ENCODE peak calls at places on chromosomes 4 and X, in seven cellular contexts. R, U, O, L, N, X and Q are unnamed samples.

GRCh38 chr4:182177166-182177565 is 66.0 kb upstream of the TENM3 start:
- DNase-seq in L (no peak), O (no peak), R (no peak), U (no peak), X (no peak), N (no peak), Q (no peak)

GRCh38 chr4:1019320-1019719 is 7.9 kb downstream of the FGFRL1 start:
- DNase-seq in R (no peak), N (no peak), U (no peak), L (no peak), X (no peak), O (no peak), Q (no peak)

GRCh38 chr4:117357422-117357821 is 272.0 kb upstream of the TRAM1L1 start:
- DNase-seq in O (no peak), X (no peak), R (no peak), L (no peak), U (no peak), N (no peak), Q (no peak)

GRCh38 chr4:26028793-26029511 is 114.9 kb downstream of the SMIM20 start:
- DNase-seq in L (peak; percentile 89), U (peak; percentile 76), X (peak; percentile 91), O (peak; percentile 14), N (peak; percentile 40), R (peak; percentile 92), Q (peak; percentile 68)

GRCh38 chrX:69116077-69116476 is 49.2 kb downstream of the PJA1 start:
- DNase-seq in R (no peak), N (no peak), L (no peak), U (no peak), X (no peak), O (peak; percentile 94), Q (no peak)

GRCh38 chrX:130575831-130576404 is 174.1 kb downstream of the RBMX2 start:
- DNase-seq in L (peak; percentile 48), U (peak; percentile 54), O (peak; percentile 31), X (peak; percentile 57), N (peak; percentile 54), R (peak; percentile 57), Q (peak; percentile 57)

GRCh38 chrX:101906136-101906796 is 25.6 kb downstream of the ZMAT1 start:
- DNase-seq in X (no peak), L (no peak), R (peak; percentile 60), N (no peak), U (no peak), O (no peak), Q (no peak)

GRCh38 chr4:86720508-86721068 is 126.5 kb downstream of the PTPN13 start:
- DNase-seq in U (no peak), X (no peak), R (no peak), O (peak; percentile 34), L (no peak), N (no peak), Q (peak; percentile 37)

GRCh38 chr4:23881052-23881501 is 8.8 kb downstream of the PPARGC1A start:
- DNase-seq in N (no peak), O (peak; percentile 81), R (no peak), U (no peak), X (no peak), L (no peak), Q (no peak)

GRCh38 chrX:119853449-119853848 is 686 bp upstream of the UPF3B start:
- DNase-seq in U (no peak), N (no peak), O (no peak), X (peak; percentile 5), R (no peak), L (no peak), Q (no peak)

GRCh38 chrX:86714441-86714840 is 566.2 kb downstream of the DACH2 start:
- DNase-seq in N (no peak), X (no peak), L (no peak), R (no peak), O (no peak), U (no peak), Q (no peak)

GRCh38 chrX:110437686-110438085 is 79.0 kb downstream of the RTL9 start:
- DNase-seq in U (no peak), X (no peak), O (peak; percentile 42), N (no peak), L (no peak), R (no peak), Q (no peak)

GRCh38 chr4:5635826-5636196 is 72.5 kb downstream of the EVC2 start:
- DNase-seq in O (peak; percentile 74), R (no peak), U (no peak), X (no peak), N (no peak), L (no peak), Q (peak; percentile 65)

GRCh38 chr4:156884183-156884582 is 87.4 kb downstream of the PDGFC start:
- DNase-seq in N (no peak), X (no peak), L (no peak), O (peak; percentile 36), R (no peak), U (no peak), Q (no peak)

GRCh38 chr4:184330008-184330400 is 112.3 kb upstream of the ENPP6 start:
- DNase-seq in O (no peak), X (no peak), R (no peak), L (peak; percentile 84), N (no peak), U (peak; percentile 92), Q (no peak)

DNA sequence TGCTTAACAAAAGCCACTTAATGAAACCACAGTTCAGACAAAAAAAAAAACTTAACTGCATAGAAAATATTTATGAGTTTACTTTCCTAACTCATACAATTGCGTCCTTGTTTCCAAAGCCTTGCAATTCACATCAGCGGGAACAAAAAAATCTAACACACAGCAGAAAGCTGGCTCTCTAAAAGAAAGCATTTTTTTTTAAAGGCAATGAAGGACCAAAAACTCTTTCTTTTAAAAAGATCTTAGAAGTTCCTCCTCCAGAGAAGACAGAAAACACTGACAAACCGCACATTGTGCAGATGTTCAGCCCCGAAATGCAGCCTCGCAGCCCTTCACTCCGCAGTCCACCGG is 825 bp downstream of the FAT1 start:
- DNase-seq in R (no peak), N (peak; percentile 27), X (no peak), U (no peak), O (no peak), L (no peak), Q (peak; percentile 52)
- H3K4me3 ChIP-seq in R (peak overlapping the region; percentile 96), N (peak overlapping the region; percentile 67), X (peak overlapping the region; percentile 96), U (no peak overlapping the region), O (peak overlapping the region; percentile 61), L (peak overlapping the region; percentile 71), Q (peak overlapping the region; percentile 83)

DNA sequence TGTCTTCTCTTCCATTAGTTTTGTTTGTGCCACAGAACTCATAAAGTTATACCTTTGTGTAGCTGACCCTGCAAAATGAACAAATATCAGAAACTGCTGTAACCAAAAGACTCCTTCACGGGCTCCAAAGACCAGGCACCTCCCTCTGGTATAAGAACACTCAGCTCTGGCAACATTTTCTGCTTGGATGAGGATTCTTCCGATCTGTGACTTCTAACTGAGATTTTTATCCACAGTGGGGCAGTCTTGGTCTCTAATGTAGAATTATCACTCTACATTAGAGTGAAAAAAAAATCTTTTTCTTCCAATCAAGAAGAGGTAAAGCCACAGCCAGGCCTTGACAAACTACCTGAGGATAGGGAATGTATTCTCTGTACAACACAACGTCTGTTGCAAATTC is 38.5 kb upstream of the PRSS48 start:
- DNase-seq in X (no peak), O (no peak), N (no peak), L (no peak), R (no peak), U (no peak), Q (peak; percentile 63)
- TF ChIP-seq CTCF in X (no peak), O (no peak), N (no peak), L (peak; percentile 19), R (no peak), U (no peak), Q (peak; percentile 19)

GRCh38 chrX:153921511-153922285 is 4.4 kb downstream of the ARHGAP4 start:
- DNase-seq in N (no peak), L (no peak), U (no peak), O (no peak), X (no peak), R (no peak), Q (peak; percentile 15)

GRCh38 chrX:153919281-153919680 is 6.8 kb downstream of the ARHGAP4 start:
- DNase-seq in L (no peak), U (no peak), N (no peak), X (no peak), O (no peak), R (no peak), Q (no peak)

GRCh38 chrX:153922286-153922573 is 3.8 kb downstream of the ARHGAP4 start:
- DNase-seq in O (no peak), X (no peak), U (no peak), R (no peak), L (no peak), N (no peak), Q (no peak)

GRCh38 chrX:153920546-153920945 is 5.5 kb downstream of the ARHGAP4 start:
- DNase-seq in L (no peak), U (no peak), X (no peak), O (no peak), N (no peak), R (no peak), Q (no peak)

DNA sequence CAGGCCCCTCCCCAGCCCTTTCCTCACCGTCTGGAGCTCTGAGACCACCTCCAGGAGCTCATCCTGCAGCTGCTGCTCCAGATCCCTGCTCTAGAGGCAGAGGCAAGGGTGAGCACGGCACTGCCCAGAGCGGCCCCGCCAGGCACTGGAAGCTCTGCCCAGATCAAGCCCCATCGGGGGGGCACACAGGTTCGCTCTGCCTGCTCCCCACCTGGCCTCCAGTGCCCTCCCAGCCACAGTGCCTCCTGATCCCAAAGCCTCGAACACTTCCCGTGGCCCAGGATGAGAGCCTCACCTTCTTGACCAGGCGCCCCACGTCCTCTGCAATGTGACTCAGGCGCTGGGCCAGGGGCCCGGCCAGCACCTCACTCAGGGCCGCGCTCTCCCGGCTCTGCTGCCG is 5.0 kb downstream of the ARHGAP4 start:
- DNase-seq in X (no peak), L (no peak), N (no peak), R (no peak), U (no peak), O (no peak), Q (no peak)
- H3K4me3 ChIP-seq in X (no peak overlapping the region), L (no peak overlapping the region), N (no peak overlapping the region), R (no peak overlapping the region), U (no peak overlapping the region), O (no peak overlapping the region), Q (no peak overlapping the region)

GRCh38 chr4:14749910-14750309 is 252.4 kb upstream of the CPEB2 start:
- DNase-seq in O (peak; percentile 56), N (no peak), L (peak; percentile 60), U (peak; percentile 70), R (no peak), X (peak; percentile 35), Q (peak; percentile 14)

GRCh38 chr4:14743601-14744000 is 258.7 kb upstream of the CPEB2 start:
- DNase-seq in X (no peak), O (no peak), N (no peak), L (no peak), U (no peak), R (no peak), Q (no peak)

GRCh38 chr4:14742054-14742453 is 260.2 kb upstream of the CPEB2 start:
- DNase-seq in X (no peak), N (no peak), U (no peak), R (no peak), L (no peak), O (no peak), Q (no peak)

GRCh38 chr4:14743172-14743571 is 259.1 kb upstream of the CPEB2 start:
- DNase-seq in U (no peak), X (no peak), L (no peak), R (no peak), O (no peak), N (no peak), Q (no peak)

DNA sequence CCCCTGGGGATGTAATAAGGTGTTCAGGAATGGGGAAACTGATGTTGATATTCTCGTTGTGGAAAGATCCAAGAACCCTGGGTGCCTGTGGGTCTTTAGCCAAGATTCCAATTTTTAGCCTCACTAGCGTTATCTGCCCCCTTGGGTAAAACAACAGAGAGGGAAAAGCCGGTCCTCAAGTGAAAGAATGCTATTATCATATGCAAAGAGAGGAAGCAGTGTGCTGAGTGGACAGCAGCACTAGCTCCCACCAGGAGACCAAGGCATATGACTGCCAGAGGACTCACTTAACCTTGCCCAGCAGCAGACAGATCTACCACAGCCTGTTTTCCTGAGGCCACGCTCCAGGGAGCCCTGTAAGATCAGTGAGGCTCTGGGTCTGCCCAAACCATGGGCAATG is 257.9 kb upstream of the CPEB2 start:
- DNase-seq in N (no peak), X (no peak), R (no peak), L (no peak), U (no peak), O (no peak), Q (no peak)
- TF ChIP-seq CTCF in N (no peak), X (no peak), R (no peak), L (no peak), U (no peak), O (no peak), Q (no peak)